ENCODE peak calls at places on chromosome 6, in seven cellular contexts. R is upper lobe of right lung, N is Panc1, U is foreskin fibroblast, C is spleen, I is cardiac muscle cell, O is fibroblast of mammary gland. D is an unnamed sample.

GRCh38 chr6:116447052-116447451 is 14.1 kb upstream of the CALHM6 start:
- DNase-seq in O (no peak), R (no peak), I (no peak), N (no peak), C (no peak), U (peak; percentile 39), D (no peak)

GRCh38 chr6:102848796-102849195 is 1455.3 kb downstream of the GRIK2 start:
- DNase-seq in R (no peak), U (no peak), N (no peak), C (no peak), O (no peak), I (no peak), D (no peak)

GRCh38 chr6:44708208-44708607 is 320.7 kb downstream of the CDC5L start:
- DNase-seq in U (no peak), I (no peak), C (no peak), O (no peak), R (no peak), N (no peak), D (no peak)

GRCh38 chr6:77910826-77911225 is 258.0 kb downstream of the MEI4 start:
- DNase-seq in U (no peak), N (no peak), R (no peak), I (no peak), C (no peak), O (no peak), D (no peak)

GRCh38 chr6:26312096-26312463 is 52.9 kb upstream of the BTN3A2 start:
- DNase-seq in C (no peak), O (peak; percentile 41), N (no peak), U (peak; percentile 44), R (no peak), I (no peak), D (no peak)

GRCh38 chr6:84093405-84094049 is 60.0 kb downstream of the MRAP2 start:
- DNase-seq in O (no peak), R (no peak), U (no peak), I (no peak), N (no peak), C (no peak), D (no peak)

GRCh38 chr6:156387472-156387871 is 389.7 kb upstream of the ARID1B start:
- DNase-seq in C (no peak), R (no peak), U (no peak), N (no peak), O (no peak), I (no peak), D (no peak)

GRCh38 chr6:71473908-71474307 is 185.3 kb downstream of the OGFRL1 start:
- DNase-seq in O (peak; percentile 100), N (peak; percentile 74), I (no peak), R (peak; percentile 69), U (peak; percentile 95), C (no peak), D (no peak)

GRCh38 chr6:125314019-125314581 is 12.3 kb upstream of the HDDC2 start:
- DNase-seq in R (no peak), N (peak; percentile 36), O (peak; percentile 75), C (no peak), I (peak; percentile 81), U (peak; percentile 87), D (no peak)

GRCh38 chr6:45741437-45742166 is 274.1 kb downstream of the CLIC5 start:
- DNase-seq in R (no peak), I (no peak), O (peak; percentile 77), N (no peak), C (no peak), U (peak; percentile 77), D (no peak)

GRCh38 chr6:35142578-35142977 is 1.4 kb upstream of the TCP11 start:
- DNase-seq in C (no peak), I (no peak), R (no peak), N (no peak), U (peak; percentile 68), O (no peak), D (no peak)

GRCh38 chr6:170438402-170438753 is 114.7 kb downstream of the PSMB1 start:
- DNase-seq in N (no peak), C (peak; percentile 69), I (peak; percentile 93), R (peak; percentile 88), O (peak; percentile 99), U (peak; percentile 100), D (peak; percentile 99)
- H3K4me3 ChIP-seq in N (peak overlapping the region; percentile 15), C (no peak overlapping the region), I (no peak overlapping the region), R (peak overlapping the region; percentile 19), O (no peak overlapping the region), U (peak overlapping the region; percentile 9), D (no peak overlapping the region)

DNA sequence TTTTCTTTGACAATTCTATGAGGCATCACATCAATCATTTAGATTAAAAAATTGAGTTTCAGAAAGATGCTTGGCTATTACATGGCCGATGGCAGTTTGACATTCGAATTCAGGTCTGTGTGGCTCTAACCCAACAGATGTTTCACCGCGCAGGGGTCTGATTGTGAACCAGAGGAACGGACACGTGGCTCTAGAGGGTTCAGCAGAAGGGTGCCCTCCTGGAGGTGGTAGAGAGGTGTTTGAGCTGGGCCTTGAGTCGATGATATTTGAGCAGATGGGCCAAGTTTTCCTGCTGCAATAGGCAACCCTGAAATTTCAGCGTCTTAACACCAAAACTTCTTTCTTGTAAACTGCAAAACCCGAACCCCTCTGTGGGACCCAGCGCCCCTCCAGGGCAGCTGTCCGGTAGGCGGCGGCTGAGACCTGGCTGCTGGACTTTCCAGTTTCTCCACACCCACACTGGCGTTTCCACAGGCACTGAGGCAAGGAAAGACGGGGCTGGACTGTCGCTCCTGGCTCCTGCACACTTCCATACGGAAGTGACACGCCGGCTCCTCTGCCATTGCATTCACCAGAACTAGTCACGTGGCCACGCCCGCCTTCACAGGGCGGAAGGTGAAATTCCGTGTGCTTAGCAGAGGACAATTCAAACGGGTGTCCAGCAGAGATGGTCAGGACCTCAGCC is 11.3 kb upstream of the AFDN start:
- DNase-seq in C (peak; percentile 79), I (no peak), U (no peak), R (peak; percentile 72), N (no peak), O (no peak), D (no peak)
- TF ChIP-seq CTCF in C (no peak), I (no peak), U (no peak), R (no peak), N (no peak), O (no peak), D (peak; percentile 23)

GRCh38 chr6:51565472-51565871 is 521.9 kb downstream of the PKHD1 start:
- DNase-seq in N (no peak), I (no peak), O (no peak), U (no peak), C (no peak), R (no peak), D (no peak)
- H3K4me3 ChIP-seq in N (no peak overlapping the region), I (no peak overlapping the region), O (no peak overlapping the region), U (no peak overlapping the region), C (no peak overlapping the region), R (no peak overlapping the region), D (no peak overlapping the region)

DNA sequence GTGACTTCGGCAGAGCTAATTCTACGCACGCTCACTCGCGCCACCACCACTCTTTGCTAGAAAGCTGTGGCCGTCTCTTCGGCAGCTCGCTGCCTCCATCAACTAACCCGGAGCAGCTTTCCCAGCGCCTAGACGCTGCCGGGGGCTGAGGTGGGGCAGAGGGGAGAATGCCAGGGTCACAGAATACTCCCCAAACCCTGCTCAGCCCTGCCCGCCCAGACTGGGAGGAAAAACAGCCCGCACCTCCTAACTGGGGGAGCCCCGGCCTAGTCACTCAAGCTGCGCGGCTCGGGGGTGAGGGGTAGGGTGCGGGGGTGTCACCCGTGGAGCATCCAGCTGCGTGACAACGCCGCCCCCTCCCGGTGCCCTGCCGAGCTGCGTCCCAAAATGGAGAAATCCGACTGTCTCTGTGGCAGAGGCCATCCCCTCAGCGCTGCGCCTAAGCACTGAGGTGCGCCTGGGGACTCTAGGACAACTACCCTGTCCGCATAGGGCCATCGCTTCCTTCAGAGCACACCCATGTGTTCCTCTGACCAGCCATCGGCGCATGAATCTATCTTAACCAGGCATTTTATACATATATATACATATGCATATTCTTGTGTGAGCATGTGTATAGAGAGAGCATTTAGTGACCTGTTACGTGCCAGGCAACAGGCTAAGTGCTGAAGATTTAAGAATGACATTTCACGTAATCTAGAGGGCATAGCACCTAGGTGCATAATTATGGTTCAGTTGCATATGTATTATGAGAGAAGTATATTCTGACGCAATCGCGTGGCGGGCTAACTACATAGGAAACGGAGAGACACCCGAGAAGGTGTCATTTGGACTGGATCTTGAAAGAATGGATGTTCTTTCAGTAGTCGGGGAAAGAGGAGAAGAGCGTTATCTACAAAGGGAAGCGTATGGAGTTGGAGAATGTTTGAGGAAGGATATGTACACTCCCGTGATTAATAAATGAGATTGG is 1.5 kb upstream of the TENT5A start:
- DNase-seq in C (peak; percentile 98), O (peak; percentile 68), U (peak; percentile 89), I (peak; percentile 74), N (no peak), R (peak; percentile 94), D (peak; percentile 66)
- TF ChIP-seq CTCF in C (peak; percentile 74), O (peak; percentile 55), U (peak; percentile 69), I (peak; percentile 68), N (peak; percentile 81), R (peak; percentile 72), D (peak; percentile 75)

GRCh38 chr6:21911208-21911607 is 317.7 kb downstream of the SOX4 start:
- DNase-seq in R (no peak), C (no peak), U (no peak), N (no peak), O (no peak), I (no peak), D (no peak)

GRCh38 chr6:21918666-21919065 is 325.1 kb downstream of the SOX4 start:
- DNase-seq in C (no peak), I (no peak), N (no peak), U (no peak), R (no peak), O (no peak), D (no peak)

GRCh38 chr6:21914121-21914973 is 320.8 kb downstream of the SOX4 start:
- DNase-seq in O (peak; percentile 46), C (no peak), R (peak; percentile 79), I (no peak), U (peak; percentile 22), N (no peak), D (no peak)

GRCh38 chr6:21918081-21918480 is 324.5 kb downstream of the SOX4 start:
- DNase-seq in N (no peak), R (no peak), C (no peak), I (no peak), O (no peak), U (no peak), D (no peak)

DNA sequence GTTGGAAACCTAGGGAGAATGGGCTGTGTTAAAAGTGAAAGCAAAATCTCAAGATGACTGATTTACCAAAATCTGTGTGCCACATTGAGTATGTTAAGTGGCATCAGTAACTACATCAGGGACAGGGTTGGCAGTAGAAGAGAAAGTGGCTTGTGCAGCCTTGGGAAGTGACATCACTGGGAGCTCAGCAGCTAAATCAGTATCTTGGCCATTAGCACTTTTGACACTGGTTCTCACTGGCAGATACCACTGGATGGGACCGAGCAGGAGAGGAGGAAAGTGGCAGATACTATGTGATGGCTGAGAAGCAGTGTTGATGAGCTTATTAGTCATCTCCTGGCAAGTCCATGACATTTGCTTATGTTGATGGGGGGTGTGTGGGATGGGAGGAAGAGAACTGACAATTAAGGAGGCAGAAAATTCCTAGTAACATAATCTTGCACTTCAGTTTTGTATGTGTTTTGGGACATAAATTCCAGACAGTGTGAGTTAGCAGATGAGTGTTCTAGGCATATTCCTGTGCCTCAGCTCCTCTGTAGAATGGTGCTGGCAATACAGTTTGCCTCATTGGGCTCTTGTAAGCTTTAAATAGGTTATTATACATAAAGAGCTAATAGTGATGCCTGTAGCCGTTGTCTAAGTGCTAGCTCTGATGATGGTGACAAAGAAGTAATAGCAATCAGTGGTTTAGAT is 322.3 kb downstream of the SOX4 start:
- DNase-seq in N (no peak), U (peak; percentile 31), R (no peak), I (no peak), O (peak; percentile 35), C (no peak), D (no peak)
- H3K4me3 ChIP-seq in N (no peak overlapping the region), U (peak overlapping the region; percentile 50), R (no peak overlapping the region), I (no peak overlapping the region), O (no peak overlapping the region), C (no peak overlapping the region), D (no peak overlapping the region)